ENCODE peak calls at places on chromosomes 16 and 17, in ten cellular contexts. J is ovary, Q is EL, N is transverse colon, C is substantia nigra, R is Right ventricle myocardium inferior, U is mesendoderm, E is sigmoid colon, O is NCI-H1092, D is esophagus squamous epithelium. Y is an unnamed sample.

GRCh38 chr16:82470506-82471196 is 156.1 kb upstream of the CDH13 start:
- DNase-seq in J (no peak), Q (no peak), N (peak), C (no peak), R (no peak), U (no peak), E (no peak), O (no peak), D (no peak), Y (no peak)

GRCh38 chr17:27565874-27566672 is 64.9 kb upstream of the LGALS9 start:
- DNase-seq in J (peak), Q (no peak), N (no peak), C (no peak), R (no peak), U (no peak), E (no peak), O (no peak), D (no peak), Y (no peak)

GRCh38 chr17:9346296-9346926 is 229.2 kb downstream of the STX8 start:
- DNase-seq in J (no peak), Q (peak), N (no peak), C (no peak), R (no peak), U (no peak), E (no peak), O (no peak), D (no peak), Y (no peak)

GRCh38 chr16:74698220-74698619 is 2.4 kb downstream of the MLKL start:
- DNase-seq in J (no peak), Q (peak), N (no peak), C (no peak), R (no peak), U (no peak), E (no peak), O (no peak), D (no peak), Y (no peak)

GRCh38 chr17:48737330-48738043 is 8.9 kb upstream of the HOXB13 start:
- DNase-seq in J (no peak), Q (no peak), N (no peak), C (no peak), R (no peak), U (no peak), E (peak), O (no peak), D (no peak), Y (no peak)

GRCh38 chr17:10613775-10614513 is 43.2 kb downstream of the MYH3 start:
- DNase-seq in J (no peak), Q (peak), N (no peak), C (no peak), R (no peak), U (no peak), E (no peak), O (no peak), D (no peak), Y (no peak)

GRCh38 chr17:50290074-50290702 is 15.9 kb downstream of the TMEM92 start:
- DNase-seq in J (peak), Q (peak), N (peak), C (no peak), R (peak), U (peak), E (peak), O (no peak), D (no peak), Y (no peak)

GRCh38 chr17:2547176-2547575 is 35.5 kb upstream of the METTL16 start:
- DNase-seq in J (no peak), Q (peak), N (no peak), C (no peak), R (no peak), U (no peak), E (no peak), O (no peak), D (no peak), Y (no peak)

GRCh38 chr16:11256657-11257130 is 690 bp upstream of the SOCS1 start:
- DNase-seq in J (peak), Q (peak), N (peak), C (no peak), R (peak), U (peak), E (peak), O (no peak), D (no peak), Y (no peak)

GRCh38 chr17:78391843-78392242 is 13.4 kb downstream of the PGS1 start:
- DNase-seq in J (no peak), Q (peak), N (no peak), C (no peak), R (no peak), U (no peak), E (no peak), O (no peak), D (no peak), Y (no peak)

GRCh38 chr16:78709137-78709871 is 609.9 kb downstream of the WWOX start:
- DNase-seq in J (no peak), Q (no peak), N (no peak), C (no peak), R (no peak), U (peak), E (no peak), O (no peak), D (no peak), Y (no peak)

GRCh38 chr16:88681709-88682451 is 4.4 kb downstream of the SNAI3 start:
- DNase-seq in J (no peak), Q (no peak), N (peak), C (peak), R (peak), U (no peak), E (no peak), O (no peak), D (peak), Y (no peak)

GRCh38 chr17:81487487-81488275 is 24.9 kb downstream of the ACTG1 start:
- DNase-seq in J (peak), Q (peak), N (peak), C (peak), R (peak), U (peak), E (peak), O (peak), D (no peak), Y (peak)

GRCh38 chr17:65742433-65743312 is 181.2 kb upstream of the AXIN2 start:
- DNase-seq in J (no peak), Q (peak), N (no peak), C (no peak), R (no peak), U (peak), E (no peak), O (no peak), D (no peak), Y (no peak)

GRCh38 chr17:38663125-38663751 is 11.5 kb downstream of the EPOP start:
- DNase-seq in J (no peak), Q (peak), N (peak), C (peak), R (no peak), U (peak), E (peak), O (peak), D (no peak), Y (peak)

GRCh38 chr17:59565171-59565958 is at the start of gene DHX40:
- DNase-seq in J (peak), Q (peak), N (peak), C (peak), R (peak), U (peak), E (peak), O (peak), D (peak), Y (peak)

GRCh38 chr16:57722651-57723050 is 12.9 kb upstream of the KATNB1 start:
- DNase-seq in J (no peak), Q (no peak), N (no peak), C (no peak), R (no peak), U (no peak), E (no peak), O (no peak), D (no peak), Y (no peak)

GRCh38 chr17:66944365-66945203 is 19.9 kb upstream of the CACNG4 start:
- DNase-seq in J (no peak), Q (no peak), N (no peak), C (no peak), R (no peak), U (peak), E (no peak), O (peak), D (no peak), Y (no peak)

GRCh38 chr17:27473748-27474609 is 17.7 kb downstream of the KSR1 start:
- DNase-seq in J (no peak), Q (no peak), N (no peak), C (no peak), R (no peak), U (peak), E (peak), O (no peak), D (no peak), Y (no peak)

GRCh38 chr17:37138726-37139125 is 190.0 kb downstream of the AATF start:
- DNase-seq in J (no peak), Q (no peak), N (no peak), C (no peak), R (no peak), U (no peak), E (no peak), O (no peak), D (no peak), Y (no peak)

GRCh38 chr17:78133971-78134898 is 3.7 kb downstream of the TMC8 start:
- DNase-seq in J (no peak), Q (no peak), N (peak), C (no peak), R (no peak), U (peak), E (no peak), O (peak), D (no peak), Y (no peak)

GRCh38 chr16:88407042-88407420 is 24.3 kb downstream of the ZNF469 start:
- DNase-seq in J (no peak), Q (no peak), N (no peak), C (no peak), R (no peak), U (no peak), E (no peak), O (no peak), D (no peak), Y (no peak)

GRCh38 chr17:80647746-80648145 is 103.1 kb downstream of the RPTOR start:
- DNase-seq in J (no peak), Q (peak), N (no peak), C (no peak), R (no peak), U (no peak), E (no peak), O (no peak), D (no peak), Y (no peak)

GRCh38 chr17:45171338-45172231 is 9.9 kb downstream of the HEXIM2 start:
- DNase-seq in J (no peak), Q (peak), N (peak), C (no peak), R (no peak), U (peak), E (peak), O (no peak), D (no peak), Y (no peak)

GRCh38 chr16:58331024-58331707 is 36.3 kb upstream of the PRSS54 start:
- DNase-seq in J (no peak), Q (no peak), N (no peak), C (no peak), R (no peak), U (peak), E (no peak), O (no peak), D (no peak), Y (no peak)

GRCh38 chr16:424033-424622 is 1.3 kb upstream of the RAB11FIP3 start:
- DNase-seq in J (peak), Q (peak), N (peak), C (peak), R (peak), U (no peak), E (peak), O (no peak), D (no peak), Y (no peak)

GRCh38 chr17:7558544-7559306 is at the start of gene TNFSF13:
- DNase-seq in J (peak), Q (no peak), N (peak), C (no peak), R (peak), U (no peak), E (peak), O (no peak), D (no peak), Y (no peak)

GRCh38 chr16:30010817-30011504 is at the start of gene DOC2A:
- DNase-seq in J (no peak), Q (no peak), N (no peak), C (no peak), R (peak), U (peak), E (no peak), O (peak), D (no peak), Y (no peak)

GRCh38 chr17:48997103-48997826 is at the start of gene IGF2BP1:
- DNase-seq in J (no peak), Q (peak), N (no peak), C (no peak), R (no peak), U (peak), E (no peak), O (no peak), D (no peak), Y (no peak)

GRCh38 chr17:27236710-27237315 is 57.1 kb upstream of the WSB1 start:
- DNase-seq in J (peak), Q (peak), N (peak), C (no peak), R (peak), U (peak), E (peak), O (no peak), D (no peak), Y (no peak)

GRCh38 chr16:69814078-69814477 is 51.9 kb downstream of the WWP2 start:
- DNase-seq in J (no peak), Q (no peak), N (no peak), C (no peak), R (no peak), U (no peak), E (no peak), O (no peak), D (no peak), Y (no peak)

GRCh38 chr17:2996208-2996855 is 67.1 kb downstream of the OR1D5 start:
- DNase-seq in J (peak), Q (no peak), N (no peak), C (no peak), R (no peak), U (no peak), E (peak), O (no peak), D (no peak), Y (no peak)

GRCh38 chr16:72937916-72938315 is 110.0 kb downstream of the ZFHX3 start:
- DNase-seq in J (no peak), Q (no peak), N (no peak), C (no peak), R (no peak), U (no peak), E (peak), O (no peak), D (no peak), Y (no peak)

GRCh38 chr16:50464325-50465290 is 83.6 kb upstream of the NKD1 start:
- DNase-seq in J (no peak), Q (no peak), N (no peak), C (no peak), R (no peak), U (peak), E (peak), O (no peak), D (no peak), Y (no peak)

GRCh38 chr16:72997141-72997542 is 50.8 kb downstream of the ZFHX3 start:
- DNase-seq in J (no peak), Q (no peak), N (no peak), C (no peak), R (no peak), U (no peak), E (no peak), O (no peak), D (no peak), Y (no peak)

GRCh38 chr17:20089795-20090547 is 80.8 kb downstream of the SPECC1 start:
- DNase-seq in J (no peak), Q (no peak), N (no peak), C (no peak), R (no peak), U (no peak), E (no peak), O (no peak), D (no peak), Y (no peak)

GRCh38 chr17:44914698-44915271 is 515 bp downstream of the GFAP start:
- DNase-seq in J (peak), Q (no peak), N (no peak), C (no peak), R (no peak), U (no peak), E (no peak), O (no peak), D (no peak), Y (no peak)

GRCh38 chr17:64306850-64307463 is 43.9 kb upstream of the TEX2 start:
- DNase-seq in J (peak), Q (peak), N (peak), C (peak), R (peak), U (peak), E (peak), O (no peak), D (no peak), Y (no peak)

Y was measured in NCI-H2107.